ENCODE peak calls at places on chromosomes 5 and 9, in four cellular contexts. P, G, S and O are unnamed samples.

GRCh38 chr5:61178702-61179101 is 16.4 kb upstream of the SMIM15 start:
- DNase-seq in P (no peak), G (no peak), S (no peak), O (no peak)

GRCh38 chr9:110351009-110351467 is 13.4 kb upstream of the TXNDC8 start:
- DNase-seq in P (no peak), G (peak; percentile 80), S (no peak), O (peak; percentile 42)

GRCh38 chr9:100064872-100065581 is 33.8 kb downstream of the ERP44 start:
- DNase-seq in P (no peak), G (peak; percentile 77), S (no peak), O (no peak)

GRCh38 chr5:113340537-113340936 is 94.3 kb downstream of the TSSK1B start:
- DNase-seq in P (no peak), G (peak; percentile 27), S (no peak), O (no peak)

GRCh38 chr9:111914749-111915424 is 18.3 kb downstream of the UGCG start:
- DNase-seq in P (no peak), G (no peak), S (peak; percentile 42), O (no peak)

GRCh38 chr5:133121080-133121479 is 69.3 kb downstream of the HSPA4 start:
- DNase-seq in P (no peak), G (no peak), S (no peak), O (no peak)

GRCh38 chr5:175092691-175093090 is 351.3 kb downstream of the DRD1 start:
- DNase-seq in P (no peak), G (no peak), S (no peak), O (no peak)

GRCh38 chr5:136030956-136031611 is 2.3 kb downstream of the TGFBI start:
- DNase-seq in P (no peak), G (no peak), S (peak; percentile 81), O (peak; percentile 46)

GRCh38 chr5:61735531-61735930 is 403.5 kb downstream of the ZSWIM6 start:
- DNase-seq in P (no peak), G (no peak), S (no peak), O (no peak)

DNA sequence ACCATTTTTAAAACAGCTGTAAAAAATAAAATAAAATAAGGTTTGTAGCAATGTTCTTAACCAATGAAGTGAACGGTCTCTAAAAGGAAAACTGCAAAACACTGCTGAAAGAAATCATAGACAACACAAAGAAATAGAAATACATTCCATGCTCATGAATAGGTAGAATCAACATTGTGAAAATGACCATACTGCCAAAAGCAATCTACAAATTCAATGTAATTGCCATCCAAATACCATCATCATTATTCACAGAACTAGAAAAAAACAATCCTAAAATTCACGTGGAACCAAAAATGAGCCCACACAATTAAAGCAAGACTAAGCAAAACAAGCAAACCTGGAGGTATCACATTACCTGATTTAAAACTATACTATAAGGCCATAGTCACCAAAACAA is 67.6 kb upstream of the RGMB start:
- DNase-seq in P (no peak), G (peak; percentile 42), S (no peak), O (no peak)
- H3K4me3 ChIP-seq in P (no peak overlapping the region), G (no peak overlapping the region), S (no peak overlapping the region), O (no peak overlapping the region)

DNA sequence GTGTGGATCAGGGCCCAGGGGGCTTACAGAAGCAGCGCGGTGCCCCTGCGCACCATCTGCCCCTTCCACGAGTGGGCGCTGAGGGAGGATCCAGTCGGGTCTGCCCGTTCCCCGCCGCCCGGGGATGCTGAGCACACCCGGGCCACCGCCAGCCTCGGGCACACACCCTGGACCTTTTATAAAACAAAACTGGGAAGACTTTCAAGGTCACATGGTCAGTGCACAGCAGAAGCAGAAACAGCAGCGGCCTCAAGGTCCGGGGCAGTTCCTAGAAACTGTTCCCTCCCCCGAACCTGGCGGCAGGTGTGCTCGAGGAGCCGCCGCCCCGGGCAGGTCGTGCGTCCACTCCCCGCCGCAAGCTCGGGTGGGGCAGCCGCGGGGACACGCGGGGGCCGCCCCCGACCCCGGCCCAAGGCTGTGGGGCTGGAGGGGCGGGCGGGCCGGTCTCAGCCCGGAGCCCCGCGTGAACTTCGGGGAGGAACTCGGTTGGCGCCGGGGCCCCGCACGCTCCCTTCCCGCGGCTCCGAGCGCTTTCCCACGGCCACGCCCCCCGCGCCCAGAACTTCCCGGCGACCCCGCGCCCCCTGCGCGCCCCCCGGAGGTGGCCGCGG is 619 bp upstream of the PPP1R26 start:
- DNase-seq in P (peak; percentile 45), G (peak; percentile 45), S (no peak), O (no peak)
- TF ChIP-seq CTCF in P (peak; percentile 55), G (peak; percentile 42), S (no peak), O (no peak)

GRCh38 chr5:139675825-139676224 is 27.7 kb downstream of the CXXC5 start:
- DNase-seq in P (no peak), G (no peak), S (no peak), O (no peak)

GRCh38 chr5:139678283-139678613 is 30.1 kb downstream of the CXXC5 start:
- DNase-seq in P (no peak), G (no peak), S (no peak), O (no peak)

GRCh38 chr5:139676406-139676805 is 28.3 kb downstream of the CXXC5 start:
- DNase-seq in P (no peak), G (no peak), S (no peak), O (no peak)

GRCh38 chr5:139677404-139678282 is 29.5 kb downstream of the CXXC5 start:
- DNase-seq in P (no peak), G (no peak), S (no peak), O (no peak)

GRCh38 chr5:139676951-139677367 is 28.8 kb downstream of the CXXC5 start:
- DNase-seq in P (no peak), G (no peak), S (no peak), O (no peak)
- H3K4me3 ChIP-seq in P (no peak overlapping the region), G (no peak overlapping the region), S (no peak overlapping the region), O (no peak overlapping the region)

GRCh38 chr5:91503321-91503720 is 120.2 kb upstream of the ARRDC3 start:
- DNase-seq in P (no peak), G (no peak), S (no peak), O (no peak)
- TF ChIP-seq CTCF in P (no peak), G (no peak), S (no peak), O (no peak)

GRCh38 chr5:141326088-141326854 is 4.0 kb upstream of the PCDHGA1 start:
- DNase-seq in P (peak; percentile 58), G (peak; percentile 4), S (peak; percentile 79), O (no peak)

GRCh38 chr5:141328231-141328630 is 2.1 kb upstream of the PCDHGA1 start:
- DNase-seq in P (no peak), G (peak; percentile 30), S (no peak), O (no peak)

DNA sequence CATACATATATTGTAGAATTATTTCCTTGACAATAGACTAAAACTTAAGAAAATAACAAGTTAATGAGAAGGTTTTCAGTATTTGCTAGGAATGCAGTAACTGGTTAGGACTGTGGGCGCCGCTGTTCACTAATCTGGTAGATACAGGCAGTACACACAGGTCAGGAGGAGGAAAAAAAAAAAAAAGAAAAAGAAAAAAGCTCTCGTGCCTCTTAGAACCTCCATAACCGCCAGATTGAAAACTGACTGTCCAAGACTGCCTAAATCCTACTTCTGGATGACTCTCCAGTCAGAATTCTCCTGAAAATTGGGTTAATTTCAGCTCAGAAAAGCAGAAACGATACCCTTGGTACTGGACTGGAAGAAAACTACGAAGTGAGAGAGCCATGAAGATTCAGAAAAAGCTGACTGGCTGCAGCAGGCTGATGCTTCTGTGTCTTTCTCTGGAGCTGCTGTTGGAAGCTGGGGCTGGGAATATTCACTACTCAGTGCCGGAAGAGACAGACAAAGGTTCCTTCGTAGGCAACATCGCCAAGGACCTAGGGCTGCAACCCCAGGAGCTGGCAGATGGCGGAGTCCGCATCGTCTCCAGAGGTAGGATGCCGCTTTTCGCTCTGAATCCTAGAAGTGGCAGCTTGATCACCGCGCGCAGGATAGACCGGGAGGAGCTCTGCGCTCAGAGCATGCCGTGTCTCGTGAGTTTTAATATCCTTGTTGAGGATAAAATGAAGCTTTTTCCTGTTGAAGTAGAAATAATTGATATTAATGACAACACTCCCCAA is at the start of gene PCDHGA1:
- DNase-seq in P (peak; percentile 51), G (peak; percentile 26), S (peak; percentile 69), O (no peak)
- H3K4me3 ChIP-seq in P (peak within 1 kb of the TSS; percentile 61), G (peak within 1 kb of the TSS; percentile 43), S (peak within 1 kb of the TSS; percentile 38), O (no peak within 1 kb of the TSS)

DNA sequence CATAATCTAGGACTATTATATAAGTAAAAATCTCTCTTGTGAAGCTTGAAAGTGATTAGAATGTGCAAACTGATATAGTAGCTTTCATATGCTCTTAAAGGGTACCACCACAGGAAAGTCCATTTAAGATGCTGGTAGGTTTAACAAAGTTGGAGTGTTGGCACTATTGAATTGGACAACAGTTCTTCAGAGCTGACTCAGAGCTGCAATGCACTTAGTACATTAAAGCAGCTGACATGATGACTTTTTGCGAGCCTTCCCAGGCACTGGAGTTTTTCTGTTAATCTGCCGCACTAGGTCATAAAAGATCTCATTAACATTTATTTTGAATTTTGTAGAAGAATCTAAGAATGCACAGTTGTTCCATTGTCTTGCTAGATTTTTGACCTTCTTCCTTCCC is 243.8 kb downstream of the ADAMTSL1 start:
- DNase-seq in P (no peak), G (peak; percentile 20), S (no peak), O (no peak)
- TF ChIP-seq CTCF in P (no peak), G (no peak), S (no peak), O (no peak)

GRCh38 chr5:79025054-79025465 is 40.0 kb upstream of the ARSB start:
- DNase-seq in P (peak; percentile 41), G (peak; percentile 68), S (peak; percentile 66), O (peak; percentile 33)
- H3K4me3 ChIP-seq in P (no peak overlapping the region), G (no peak overlapping the region), S (peak overlapping the region; percentile 20), O (no peak overlapping the region)

GRCh38 chr5:9562101-9562500 is 16.2 kb upstream of the SEMA5A start:
- DNase-seq in P (no peak), G (peak; percentile 93), S (no peak), O (no peak)

GRCh38 chr5:9570876-9571275 is 25.0 kb upstream of the SEMA5A start:
- DNase-seq in P (no peak), G (no peak), S (no peak), O (no peak)

GRCh38 chr5:9572246-9572645 is 26.4 kb upstream of the SEMA5A start:
- DNase-seq in P (no peak), G (no peak), S (no peak), O (no peak)

GRCh38 chr5:9564752-9565151 is 18.9 kb upstream of the SEMA5A start:
- DNase-seq in P (no peak), G (no peak), S (no peak), O (no peak)

GRCh38 chr5:9567039-9567438 is 21.2 kb upstream of the SEMA5A start:
- DNase-seq in P (no peak), G (no peak), S (no peak), O (no peak)
- TF ChIP-seq CTCF in P (no peak), G (no peak), S (no peak), O (no peak)

GRCh38 chr5:77845273-77845646 is 69.1 kb upstream of the TBCA start:
- DNase-seq in P (no peak), G (no peak), S (no peak), O (no peak)
- H3K4me3 ChIP-seq in P (no peak overlapping the region), G (no peak overlapping the region), S (no peak overlapping the region), O (no peak overlapping the region)